ENCODE peak calls at places on chromosome 2, in ten cellular contexts. S, E, L, Y, K, D, Q, B, H and W are unnamed samples.

GRCh38 chr2:179622635-179623034 is 238.8 kb downstream of the ZNF385B start:
- DNase-seq in S (no peak), E (no peak), L (no peak), Y (no peak), K (no peak), D (no peak), Q (no peak), B (no peak), H (no peak), W (no peak)

GRCh38 chr2:10721344-10722251 is at the start of gene ATP6V1C2:
- DNase-seq in S (peak; percentile 51), E (peak; percentile 90), L (peak; percentile 78), Y (no peak), K (no peak), D (no peak), Q (no peak), B (no peak), H (no peak), W (no peak)

GRCh38 chr2:201779996-201780673 is 598 bp downstream of the ALS2 start:
- DNase-seq in S (no peak), E (no peak), L (no peak), Y (no peak), K (no peak), D (peak; percentile 31), Q (peak; percentile 35), B (peak; percentile 58), H (peak; percentile 6), W (peak; percentile 18)

GRCh38 chr2:121596221-121597080 is 52.8 kb downstream of the CLASP1 start:
- DNase-seq in S (peak; percentile 30), E (peak; percentile 41), L (no peak), Y (peak; percentile 7), K (no peak), D (peak; percentile 57), Q (peak; percentile 39), B (peak; percentile 83), H (peak; percentile 70), W (peak; percentile 56)

GRCh38 chr2:197879844-197880408 is 75.5 kb downstream of the PLCL1 start:
- DNase-seq in S (no peak), E (no peak), L (no peak), Y (no peak), K (no peak), D (no peak), Q (no peak), B (no peak), H (no peak), W (no peak)

GRCh38 chr2:208150956-208151355 is 5.0 kb upstream of the CRYGB start:
- DNase-seq in S (no peak), E (no peak), L (no peak), Y (no peak), K (no peak), D (no peak), Q (no peak), B (no peak), H (no peak), W (no peak)

GRCh38 chr2:240506406-240507059 is 51.3 kb downstream of the ANKMY1 start:
- DNase-seq in S (no peak), E (peak; percentile 7), L (peak; percentile 21), Y (no peak), K (no peak), D (no peak), Q (no peak), B (no peak), H (no peak), W (no peak)

GRCh38 chr2:46997329-46997728 is 81.7 kb upstream of the MCFD2 start:
- DNase-seq in S (no peak), E (no peak), L (no peak), Y (no peak), K (no peak), D (no peak), Q (no peak), B (no peak), H (no peak), W (no peak)

GRCh38 chr2:28624798-28625701 is 126.6 kb upstream of the PPP1CB start:
- DNase-seq in S (no peak), E (peak; percentile 55), L (peak; percentile 92), Y (no peak), K (peak; percentile 46), D (peak; percentile 62), Q (peak; percentile 78), B (no peak), H (no peak), W (no peak)

GRCh38 chr2:171956135-171956830 is 34.0 kb downstream of the HAT1 start:
- DNase-seq in S (no peak), E (no peak), L (no peak), Y (no peak), K (no peak), D (no peak), Q (no peak), B (no peak), H (no peak), W (no peak)

GRCh38 chr2:41483221-41483620 is 564.6 kb upstream of the PKDCC start:
- DNase-seq in S (no peak), E (no peak), L (no peak), Y (no peak), K (no peak), D (no peak), Q (no peak), B (no peak), H (no peak), W (no peak)

GRCh38 chr2:176699660-176700059 is 430.4 kb downstream of the MTX2 start:
- DNase-seq in S (no peak), E (no peak), L (no peak), Y (no peak), K (no peak), D (no peak), Q (no peak), B (no peak), H (no peak), W (no peak)

GRCh38 chr2:3142210-3142609 is 235.4 kb downstream of the EIPR1 start:
- DNase-seq in S (no peak), E (no peak), L (peak; percentile 15), Y (no peak), K (no peak), D (no peak), Q (no peak), B (no peak), H (no peak), W (no peak)

GRCh38 chr2:229714736-229715541 is 584 bp upstream of the DNER start:
- DNase-seq in S (peak; percentile 86), E (peak; percentile 86), L (peak; percentile 51), Y (no peak), K (peak; percentile 22), D (peak; percentile 79), Q (peak; percentile 26), B (peak; percentile 85), H (peak; percentile 58), W (peak; percentile 25)

GRCh38 chr2:157497603-157498314 is 53.9 kb upstream of the CYTIP start:
- DNase-seq in S (no peak), E (peak; percentile 52), L (no peak), Y (no peak), K (no peak), D (peak; percentile 48), Q (no peak), B (peak; percentile 66), H (peak; percentile 23), W (peak; percentile 63)

GRCh38 chr2:70767094-70767698 is 804 bp downstream of the ADD2 start:
- DNase-seq in S (peak; percentile 35), E (peak; percentile 77), L (no peak), Y (no peak), K (peak; percentile 10), D (no peak), Q (no peak), B (no peak), H (peak; percentile 40), W (no peak)

GRCh38 chr2:54776494-54776893 is 53.0 kb downstream of the EML6 start:
- DNase-seq in S (no peak), E (no peak), L (no peak), Y (no peak), K (no peak), D (no peak), Q (no peak), B (no peak), H (no peak), W (no peak)

GRCh38 chr2:159710601-159711180 is 1.6 kb upstream of the MARCHF7 start:
- DNase-seq in S (no peak), E (no peak), L (no peak), Y (no peak), K (no peak), D (peak; percentile 14), Q (no peak), B (peak; percentile 71), H (no peak), W (peak; percentile 55)

GRCh38 chr2:133817680-133818566 is 249.7 kb upstream of the NCKAP5 start:
- DNase-seq in S (no peak), E (no peak), L (no peak), Y (peak; percentile 96), K (no peak), D (peak; percentile 96), Q (no peak), B (peak; percentile 99), H (peak; percentile 98), W (peak; percentile 98)

GRCh38 chr2:166234112-166234846 is 106.5 kb upstream of the SCN1A start:
- DNase-seq in S (no peak), E (no peak), L (no peak), Y (peak; percentile 33), K (no peak), D (peak; percentile 71), Q (no peak), B (peak; percentile 91), H (peak; percentile 10), W (peak; percentile 65)

GRCh38 chr2:208359632-208359986 is 47.0 kb upstream of the PTH2R start:
- DNase-seq in S (no peak), E (peak; percentile 45), L (no peak), Y (no peak), K (no peak), D (no peak), Q (no peak), B (no peak), H (no peak), W (no peak)

GRCh38 chr2:182897137-182897536 is 30.7 kb upstream of the FRZB start:
- DNase-seq in S (no peak), E (no peak), L (no peak), Y (peak; percentile 59), K (no peak), D (peak; percentile 73), Q (no peak), B (peak; percentile 88), H (peak; percentile 82), W (peak; percentile 46)

GRCh38 chr2:14826518-14826917 is 194.0 kb downstream of the LRATD1 start:
- DNase-seq in S (no peak), E (no peak), L (no peak), Y (no peak), K (no peak), D (no peak), Q (no peak), B (peak; percentile 39), H (peak; percentile 20), W (peak; percentile 81)

GRCh38 chr2:144438722-144439508 is 81.0 kb downstream of the ZEB2 start:
- DNase-seq in S (no peak), E (no peak), L (no peak), Y (no peak), K (no peak), D (no peak), Q (no peak), B (no peak), H (no peak), W (no peak)